ENCODE peak calls at places on chromosomes 16 and 17, in eight cellular contexts. I, Y, S, F, M, H, B and Z are unnamed samples.
A peak's percentile ranks its signal among the peaks of the same experiment; 100 is the strongest.

GRCh38 chr16:7408700-7409340 is 76.2 kb downstream of the RBFOX1 start:
- DNase-seq in I (no peak), Y (no peak), S (no peak), F (no peak), M (no peak), H (no peak), B (no peak), Z (no peak)

GRCh38 chr16:31181102-31181830 is 1.3 kb downstream of the FUS start:
- DNase-seq in I (no peak), Y (no peak), S (no peak), F (peak; percentile 12), M (no peak), H (no peak), B (no peak), Z (no peak)

GRCh38 chr16:87948119-87948545 is 3.1 kb upstream of the BANP start:
- DNase-seq in I (no peak), Y (no peak), S (no peak), F (no peak), M (no peak), H (no peak), B (no peak), Z (no peak)

GRCh38 chr16:86494039-86494564 is 16.2 kb upstream of the FOXF1 start:
- DNase-seq in I (no peak), Y (no peak), S (no peak), F (no peak), M (no peak), H (no peak), B (no peak), Z (no peak)

GRCh38 chr16:4052801-4053662 is 63.2 kb downstream of the ADCY9 start:
- DNase-seq in I (no peak), Y (peak; percentile 48), S (peak; percentile 51), F (peak; percentile 66), M (no peak), H (peak; percentile 74), B (peak; percentile 52), Z (no peak)

GRCh38 chr17:82301916-82302497 is 15.4 kb downstream of the CD7 start:
- DNase-seq in I (no peak), Y (no peak), S (no peak), F (no peak), M (no peak), H (no peak), B (no peak), Z (no peak)

GRCh38 chr17:39402890-39403605 is 1.6 kb upstream of the FBXL20 start:
- DNase-seq in I (no peak), Y (no peak), S (no peak), F (no peak), M (no peak), H (no peak), B (no peak), Z (no peak)

GRCh38 chr16:79717324-79717848 is 116.8 kb upstream of the MAF start:
- DNase-seq in I (no peak), Y (no peak), S (no peak), F (no peak), M (no peak), H (no peak), B (no peak), Z (no peak)

GRCh38 chr17:75592364-75593020 is 4.9 kb downstream of the MYO15B start:
- DNase-seq in I (no peak), Y (no peak), S (no peak), F (no peak), M (no peak), H (no peak), B (no peak), Z (no peak)

GRCh38 chr16:46916980-46917379 is 32.8 kb downstream of the GPT2 start:
- DNase-seq in I (no peak), Y (no peak), S (no peak), F (no peak), M (no peak), H (no peak), B (no peak), Z (no peak)

GRCh38 chr17:14006249-14006942 is 62.9 kb upstream of the COX10 start:
- DNase-seq in I (no peak), Y (no peak), S (no peak), F (no peak), M (no peak), H (no peak), B (no peak), Z (no peak)

GRCh38 chr17:3529817-3530741 is 27.5 kb downstream of the TRPV3 start:
- DNase-seq in I (no peak), Y (no peak), S (peak; percentile 52), F (no peak), M (no peak), H (peak; percentile 27), B (no peak), Z (no peak)

GRCh38 chr17:64781394-64781793 is 119.3 kb upstream of the SMURF2 start:
- DNase-seq in I (no peak), Y (no peak), S (no peak), F (peak; percentile 49), M (no peak), H (no peak), B (no peak), Z (no peak)

GRCh38 chr16:49757744-49758069 is 98.2 kb downstream of the ZNF423 start:
- DNase-seq in I (no peak), Y (no peak), S (no peak), F (no peak), M (no peak), H (no peak), B (no peak), Z (no peak)

GRCh38 chr17:2837147-2837561 is 40.9 kb downstream of the RAP1GAP2 start:
- DNase-seq in I (no peak), Y (no peak), S (no peak), F (no peak), M (no peak), H (no peak), B (no peak), Z (no peak)